ENCODE peak calls at places on chromosomes 16 and 17, in nine cellular contexts. One of them, this sample, is unnamed.

GRCh38 chr17:55770220-55770870 is 19.5 kb downstream of the PCTP start:
- DNase-seq in activated gamma-delta T cell treated with Interleukin-2 at 50 U/mL for 16 hours: no peak
- DNase-seq in ovary: no peak
- DNase-seq in effector memory CD4-positive, alpha-beta T cell: no peak
- DNase-seq in GDM1: no peak
- DNase-seq in ELF-1: peak; percentile 5
- DNase-seq in M059J: peak; percentile 69
- DNase-seq in fibroblast of pulmonary artery: peak; percentile 81
- DNase-seq in substantia nigra: no peak
- DNase-seq in this sample: peak; percentile 4

GRCh38 chr17:57455063-57455914 is 199.0 kb downstream of the MSI2 start:
- DNase-seq in activated gamma-delta T cell treated with Interleukin-2 at 50 U/mL for 16 hours: peak; percentile 42
- DNase-seq in ovary: no peak
- DNase-seq in effector memory CD4-positive, alpha-beta T cell: no peak
- DNase-seq in GDM1: peak; percentile 93
- DNase-seq in ELF-1: no peak
- DNase-seq in M059J: peak; percentile 42
- DNase-seq in fibroblast of pulmonary artery: no peak
- DNase-seq in substantia nigra: no peak
- DNase-seq in this sample: no peak

GRCh38 chr17:8724451-8724850 is 20.2 kb downstream of the CCDC42 start:
- DNase-seq in activated gamma-delta T cell treated with Interleukin-2 at 50 U/mL for 16 hours: no peak
- DNase-seq in ovary: no peak
- DNase-seq in effector memory CD4-positive, alpha-beta T cell: no peak
- DNase-seq in GDM1: no peak
- DNase-seq in ELF-1: peak; percentile 52
- DNase-seq in M059J: no peak
- DNase-seq in fibroblast of pulmonary artery: no peak
- DNase-seq in substantia nigra: no peak
- DNase-seq in this sample: no peak

GRCh38 chr17:80992077-80992947 is 671 bp downstream of the CHMP6 start:
- DNase-seq in activated gamma-delta T cell treated with Interleukin-2 at 50 U/mL for 16 hours: no peak
- DNase-seq in ovary: peak; percentile 47
- DNase-seq in effector memory CD4-positive, alpha-beta T cell: no peak
- DNase-seq in GDM1: no peak
- DNase-seq in ELF-1: no peak
- DNase-seq in M059J: no peak
- DNase-seq in fibroblast of pulmonary artery: no peak
- DNase-seq in substantia nigra: no peak
- DNase-seq in this sample: no peak

GRCh38 chr17:20981046-20981920 is 61.5 kb downstream of the USP22 start:
- DNase-seq in activated gamma-delta T cell treated with Interleukin-2 at 50 U/mL for 16 hours: no peak
- DNase-seq in ovary: no peak
- DNase-seq in effector memory CD4-positive, alpha-beta T cell: no peak
- DNase-seq in GDM1: no peak
- DNase-seq in ELF-1: no peak
- DNase-seq in M059J: no peak
- DNase-seq in fibroblast of pulmonary artery: no peak
- DNase-seq in substantia nigra: no peak
- DNase-seq in this sample: no peak

GRCh38 chr16:57017251-57017650 is 27.9 kb downstream of the NLRC5 start:
- DNase-seq in activated gamma-delta T cell treated with Interleukin-2 at 50 U/mL for 16 hours: no peak
- DNase-seq in ovary: no peak
- DNase-seq in effector memory CD4-positive, alpha-beta T cell: no peak
- DNase-seq in GDM1: no peak
- DNase-seq in ELF-1: no peak
- DNase-seq in M059J: peak; percentile 55
- DNase-seq in fibroblast of pulmonary artery: peak; percentile 69
- DNase-seq in substantia nigra: no peak
- DNase-seq in this sample: no peak

GRCh38 chr17:74987909-74988711 is 678 bp downstream of the CDR2L start:
- DNase-seq in activated gamma-delta T cell treated with Interleukin-2 at 50 U/mL for 16 hours: no peak
- DNase-seq in ovary: peak; percentile 86
- DNase-seq in effector memory CD4-positive, alpha-beta T cell: no peak
- DNase-seq in GDM1: no peak
- DNase-seq in ELF-1: peak; percentile 60
- DNase-seq in M059J: peak; percentile 69
- DNase-seq in fibroblast of pulmonary artery: peak; percentile 69
- DNase-seq in substantia nigra: peak; percentile 76
- DNase-seq in this sample: no peak

GRCh38 chr17:81313776-81314409 is 18.8 kb upstream of the SLC38A10 start:
- DNase-seq in activated gamma-delta T cell treated with Interleukin-2 at 50 U/mL for 16 hours: no peak
- DNase-seq in ovary: no peak
- DNase-seq in effector memory CD4-positive, alpha-beta T cell: no peak
- DNase-seq in GDM1: no peak
- DNase-seq in ELF-1: no peak
- DNase-seq in M059J: no peak
- DNase-seq in fibroblast of pulmonary artery: no peak
- DNase-seq in substantia nigra: no peak
- DNase-seq in this sample: no peak

GRCh38 chr17:67377727-67378443 is 804 bp downstream of the PITPNC1 start:
- DNase-seq in activated gamma-delta T cell treated with Interleukin-2 at 50 U/mL for 16 hours: peak; percentile 49
- DNase-seq in ovary: peak; percentile 66
- DNase-seq in effector memory CD4-positive, alpha-beta T cell: peak; percentile 18
- DNase-seq in GDM1: no peak
- DNase-seq in ELF-1: peak; percentile 71
- DNase-seq in M059J: peak; percentile 28
- DNase-seq in fibroblast of pulmonary artery: peak; percentile 56
- DNase-seq in substantia nigra: no peak
- DNase-seq in this sample: no peak

GRCh38 chr17:4978720-4979119 is 8.8 kb downstream of the CAMTA2 start:
- DNase-seq in activated gamma-delta T cell treated with Interleukin-2 at 50 U/mL for 16 hours: no peak
- DNase-seq in ovary: no peak
- DNase-seq in effector memory CD4-positive, alpha-beta T cell: no peak
- DNase-seq in GDM1: peak; percentile 73
- DNase-seq in ELF-1: no peak
- DNase-seq in M059J: no peak
- DNase-seq in fibroblast of pulmonary artery: no peak
- DNase-seq in substantia nigra: no peak
- DNase-seq in this sample: no peak

GRCh38 chr16:56964243-56965148 is 2.7 kb downstream of the CETP start:
- DNase-seq in activated gamma-delta T cell treated with Interleukin-2 at 50 U/mL for 16 hours: peak; percentile 96
- DNase-seq in ovary: peak; percentile 56
- DNase-seq in effector memory CD4-positive, alpha-beta T cell: peak; percentile 88
- DNase-seq in GDM1: peak; percentile 41
- DNase-seq in ELF-1: peak; percentile 96
- DNase-seq in M059J: peak; percentile 89
- DNase-seq in fibroblast of pulmonary artery: peak; percentile 85
- DNase-seq in substantia nigra: peak; percentile 56
- DNase-seq in this sample: peak; percentile 36

GRCh38 chr16:79607587-79607986 is 7.0 kb upstream of the MAF start:
- DNase-seq in activated gamma-delta T cell treated with Interleukin-2 at 50 U/mL for 16 hours: no peak
- DNase-seq in ovary: no peak
- DNase-seq in effector memory CD4-positive, alpha-beta T cell: no peak
- DNase-seq in GDM1: no peak
- DNase-seq in ELF-1: no peak
- DNase-seq in M059J: peak; percentile 36
- DNase-seq in fibroblast of pulmonary artery: peak; percentile 17
- DNase-seq in substantia nigra: no peak
- DNase-seq in this sample: no peak

GRCh38 chr17:40075216-40076100 is 12.7 kb downstream of the THRA start:
- DNase-seq in activated gamma-delta T cell treated with Interleukin-2 at 50 U/mL for 16 hours: peak; percentile 66
- DNase-seq in ovary: peak; percentile 76
- DNase-seq in effector memory CD4-positive, alpha-beta T cell: peak; percentile 47
- DNase-seq in GDM1: peak; percentile 58
- DNase-seq in ELF-1: peak; percentile 83
- DNase-seq in M059J: peak; percentile 69
- DNase-seq in fibroblast of pulmonary artery: peak; percentile 68
- DNase-seq in substantia nigra: peak; percentile 85
- DNase-seq in this sample: no peak

GRCh38 chr17:45077643-45078042 is 16.5 kb downstream of the NMT1 start:
- DNase-seq in activated gamma-delta T cell treated with Interleukin-2 at 50 U/mL for 16 hours: no peak
- DNase-seq in ovary: no peak
- DNase-seq in effector memory CD4-positive, alpha-beta T cell: no peak
- DNase-seq in GDM1: peak; percentile 56
- DNase-seq in ELF-1: no peak
- DNase-seq in M059J: no peak
- DNase-seq in fibroblast of pulmonary artery: no peak
- DNase-seq in substantia nigra: no peak
- DNase-seq in this sample: no peak

GRCh38 chr16:89954462-89954861 is 5.9 kb downstream of the DEF8 start:
- DNase-seq in activated gamma-delta T cell treated with Interleukin-2 at 50 U/mL for 16 hours: no peak
- DNase-seq in ovary: no peak
- DNase-seq in effector memory CD4-positive, alpha-beta T cell: no peak
- DNase-seq in GDM1: no peak
- DNase-seq in ELF-1: no peak
- DNase-seq in M059J: no peak
- DNase-seq in fibroblast of pulmonary artery: no peak
- DNase-seq in substantia nigra: no peak
- DNase-seq in this sample: no peak

GRCh38 chr17:75898791-75899190 is 2.0 kb upstream of the TRIM65 start:
- DNase-seq in activated gamma-delta T cell treated with Interleukin-2 at 50 U/mL for 16 hours: no peak
- DNase-seq in ovary: peak; percentile 40
- DNase-seq in effector memory CD4-positive, alpha-beta T cell: no peak
- DNase-seq in GDM1: no peak
- DNase-seq in ELF-1: no peak
- DNase-seq in M059J: no peak
- DNase-seq in fibroblast of pulmonary artery: no peak
- DNase-seq in substantia nigra: no peak
- DNase-seq in this sample: no peak

GRCh38 chr16:23486480-23486879 is 23.8 kb downstream of the GGA2 start:
- DNase-seq in activated gamma-delta T cell treated with Interleukin-2 at 50 U/mL for 16 hours: no peak
- DNase-seq in ovary: no peak
- DNase-seq in effector memory CD4-positive, alpha-beta T cell: no peak
- DNase-seq in GDM1: no peak
- DNase-seq in ELF-1: no peak
- DNase-seq in M059J: no peak
- DNase-seq in fibroblast of pulmonary artery: no peak
- DNase-seq in substantia nigra: no peak
- DNase-seq in this sample: no peak

GRCh38 chr17:44688675-44689491 is 693 bp downstream of the CCDC43 start:
- DNase-seq in activated gamma-delta T cell treated with Interleukin-2 at 50 U/mL for 16 hours: no peak
- DNase-seq in ovary: no peak
- DNase-seq in effector memory CD4-positive, alpha-beta T cell: no peak
- DNase-seq in GDM1: no peak
- DNase-seq in ELF-1: no peak
- DNase-seq in M059J: no peak
- DNase-seq in fibroblast of pulmonary artery: peak; percentile 20
- DNase-seq in substantia nigra: no peak
- DNase-seq in this sample: no peak

GRCh38 chr16:4140652-4141051 is 24.4 kb upstream of the ADCY9 start:
- DNase-seq in activated gamma-delta T cell treated with Interleukin-2 at 50 U/mL for 16 hours: no peak
- DNase-seq in ovary: no peak
- DNase-seq in effector memory CD4-positive, alpha-beta T cell: no peak
- DNase-seq in GDM1: peak; percentile 29
- DNase-seq in ELF-1: no peak
- DNase-seq in M059J: peak; percentile 18
- DNase-seq in fibroblast of pulmonary artery: peak; percentile 31
- DNase-seq in substantia nigra: no peak
- DNase-seq in this sample: no peak

GRCh38 chr17:78697846-78698343 is 84.2 kb downstream of the CYTH1 start:
- DNase-seq in activated gamma-delta T cell treated with Interleukin-2 at 50 U/mL for 16 hours: no peak
- DNase-seq in ovary: no peak
- DNase-seq in effector memory CD4-positive, alpha-beta T cell: no peak
- DNase-seq in GDM1: no peak
- DNase-seq in ELF-1: no peak
- DNase-seq in M059J: no peak
- DNase-seq in fibroblast of pulmonary artery: no peak
- DNase-seq in substantia nigra: no peak
- DNase-seq in this sample: no peak

GRCh38 chr17:9324864-9325263 is 250.8 kb downstream of the STX8 start:
- DNase-seq in activated gamma-delta T cell treated with Interleukin-2 at 50 U/mL for 16 hours: no peak
- DNase-seq in ovary: no peak
- DNase-seq in effector memory CD4-positive, alpha-beta T cell: no peak
- DNase-seq in GDM1: no peak
- DNase-seq in ELF-1: no peak
- DNase-seq in M059J: no peak
- DNase-seq in fibroblast of pulmonary artery: peak; percentile 39
- DNase-seq in substantia nigra: no peak
- DNase-seq in this sample: no peak

GRCh38 chr16:12392585-12393089 is 411.1 kb downstream of the CPPED1 start:
- DNase-seq in activated gamma-delta T cell treated with Interleukin-2 at 50 U/mL for 16 hours: no peak
- DNase-seq in ovary: peak; percentile 42
- DNase-seq in effector memory CD4-positive, alpha-beta T cell: no peak
- DNase-seq in GDM1: no peak
- DNase-seq in ELF-1: no peak
- DNase-seq in M059J: peak; percentile 25
- DNase-seq in fibroblast of pulmonary artery: no peak
- DNase-seq in substantia nigra: no peak
- DNase-seq in this sample: no peak

GRCh38 chr17:38539386-38539785 is 66.4 kb downstream of the SRCIN1 start:
- DNase-seq in activated gamma-delta T cell treated with Interleukin-2 at 50 U/mL for 16 hours: no peak
- DNase-seq in ovary: no peak
- DNase-seq in effector memory CD4-positive, alpha-beta T cell: no peak
- DNase-seq in GDM1: no peak
- DNase-seq in ELF-1: no peak
- DNase-seq in M059J: no peak
- DNase-seq in fibroblast of pulmonary artery: no peak
- DNase-seq in substantia nigra: no peak
- DNase-seq in this sample: no peak